ENCODE peak calls at places on chromosomes 3 and 15, in ten cellular contexts. M, L, V, N, J, X, U, I, T and B are unnamed samples. For H3K4me1 and H3K27me3, the result is how much of the 10 kb centered on the place peaks cover.

GRCh38 chr3:34005886-34006285 is 207.5 kb downstream of the PDCD6IP start:
- DNase-seq in V (no peak), U (no peak), X (peak), L (no peak), M (no peak), N (no peak), I (no peak), J (no peak), T (no peak), B (no peak)

GRCh38 chr3:180871901-180872300 is 40.6 kb upstream of the FXR1 start:
- DNase-seq in M (no peak), L (no peak), J (no peak), N (no peak), I (no peak), T (no peak), V (no peak), X (peak), U (no peak), B (no peak)

GRCh38 chr3:23055733-23056376 is 147.3 kb upstream of the UBE2E2 start:
- DNase-seq in T (no peak), L (no peak), V (no peak), J (no peak), N (no peak), M (no peak), X (peak), I (no peak), U (no peak), B (no peak)

GRCh38 chr15:38597221-38597800 is 32.7 kb upstream of the RASGRP1 start:
- DNase-seq in M (no peak), V (no peak), U (no peak), N (no peak), X (no peak), I (no peak), T (no peak), J (no peak), L (no peak), B (no peak)

GRCh38 chr15:78979456-78980320 is 34.8 kb upstream of the CTSH start:
- DNase-seq in U (no peak), M (peak), L (no peak), J (peak), I (no peak), N (peak), V (peak), X (peak), T (peak), B (peak)

GRCh38 chr3:100761211-100761921 is 52.1 kb downstream of the TFG start:
- DNase-seq in T (no peak), M (peak), N (no peak), J (no peak), X (no peak), L (no peak), V (no peak), U (no peak), I (no peak), B (no peak)

GRCh38 chr3:193573403-193573802 is 18.7 kb upstream of the ATP13A4 start:
- DNase-seq in T (no peak), I (no peak), X (peak), V (no peak), L (no peak), U (no peak), J (no peak), N (no peak), M (no peak), B (no peak)

GRCh38 chr3:83601704-83602103 is 1357.1 kb upstream of the CADM2 start:
- DNase-seq in N (no peak), X (no peak), T (no peak), J (no peak), M (no peak), L (no peak), V (no peak), U (no peak), I (no peak), B (no peak)

GRCh38 chr3:175989161-175989560 is 1130.0 kb downstream of the NAALADL2 start:
- DNase-seq in L (peak), V (no peak), J (no peak), N (no peak), I (no peak), M (no peak), U (no peak), X (no peak), T (no peak), B (peak)

GRCh38 chr3:185537369-185537970 is 14.9 kb downstream of the LIPH start:
- DNase-seq in N (peak), V (peak), I (peak), M (peak), L (no peak), X (peak), U (peak), J (no peak), T (no peak), B (peak)

GRCh38 chr15:80504931-80505330 is 100.7 kb downstream of the ARNT2 start:
- DNase-seq in I (no peak), J (no peak), V (no peak), X (no peak), N (no peak), U (no peak), L (no peak), M (no peak), T (no peak), B (no peak)

GRCh38 chr3:73786346-73786807 is 161.6 kb upstream of the PDZRN3 start:
- DNase-seq in L (peak), V (no peak), X (peak), U (peak), I (peak), T (no peak), N (no peak), M (no peak), J (peak), B (peak)

GRCh38 chr3:172550347-172550943 is 27.2 kb upstream of the TNFSF10 start:
- DNase-seq in T (no peak), N (no peak), U (peak), L (no peak), X (peak), I (no peak), M (peak), V (no peak), J (peak), B (no peak)

GRCh38 chr15:43249699-43250203 is 17.0 kb downstream of the TGM5 start:
- DNase-seq in T (no peak), U (no peak), I (no peak), L (no peak), N (no peak), J (no peak), M (no peak), V (no peak), X (peak), B (no peak)

GRCh38 chr15:84572231-84572630 is 28.6 kb upstream of the ZSCAN2 start:
- DNase-seq in U (no peak), X (no peak), J (no peak), V (no peak), N (no peak), I (no peak), L (no peak), M (no peak), T (no peak), B (no peak)

GRCh38 chr3:161069441-161070251 is 35.5 kb downstream of the B3GALNT1 start:
- DNase-seq in X (peak), N (no peak), V (no peak), M (peak), U (no peak), I (no peak), T (no peak), J (no peak), L (no peak), B (no peak)

GRCh38 chr15:77546050-77546501 is 86.6 kb downstream of the LINGO1 start:
- DNase-seq in U (peak), M (no peak), L (no peak), J (no peak), T (no peak), I (no peak), X (peak), N (peak), V (peak), B (peak)

GRCh38 chr3:141306922-141307321 is 61.4 kb upstream of the ZBTB38 start:
- DNase-seq in T (peak), U (no peak), N (no peak), V (no peak), L (no peak), X (no peak), M (peak), I (no peak), J (no peak), B (no peak)

GRCh38 chr3:194294199-194294887 is 56.8 kb downstream of the CPN2 start:
- DNase-seq in J (no peak), M (no peak), T (no peak), U (peak), N (no peak), V (peak), X (no peak), L (peak), I (no peak), B (no peak)

GRCh38 chr3:113979916-113980315 is 32.1 kb downstream of the ZDHHC23 start:
- DNase-seq in L (no peak), X (no peak), J (no peak), V (no peak), I (no peak), T (no peak), M (no peak), N (no peak), U (no peak), B (no peak)

GRCh38 chr3:18667552-18667951 is 242.4 kb upstream of the SATB1 start:
- DNase-seq in X (no peak), V (no peak), J (no peak), N (no peak), U (no peak), I (no peak), L (no peak), M (no peak), T (no peak), B (no peak)

GRCh38 chr3:40690696-40691597 is 166.2 kb downstream of the ZNF621 start:
- DNase-seq in M (no peak), J (peak), I (peak), L (peak), T (no peak), N (peak), U (no peak), X (no peak), V (peak), B (peak)

GRCh38 chr3:52983336-52983807 is 62.5 kb downstream of the SFMBT1 start:
- DNase-seq in T (peak), U (no peak), V (no peak), M (peak), I (no peak), X (no peak), L (no peak), J (no peak), N (no peak), B (no peak)

GRCh38 chr15:62857411-62857853 is 185.1 kb upstream of the TPM1 start:
- DNase-seq in L (no peak), U (peak), V (peak), M (no peak), X (peak), T (peak), I (no peak), N (no peak), J (no peak), B (no peak)

GRCh38 chr3:196486263-196486662 is 17.3 kb downstream of the RNF168 start:
- DNase-seq in I (no peak), T (no peak), M (peak), L (no peak), X (no peak), N (no peak), U (no peak), V (no peak), J (no peak), B (no peak)

GRCh38 chr3:71859128-71859519 is 74.2 kb upstream of the PROK2 start:
- DNase-seq in J (no peak), N (no peak), I (no peak), M (peak), T (peak), V (no peak), L (no peak), X (peak), U (no peak), B (no peak)

GRCh38 chr15:40790723-40791122 is 16.2 kb upstream of the ZFYVE19 start:
- DNase-seq in L (no peak), T (no peak), J (no peak), M (no peak), V (no peak), I (no peak), U (no peak), X (peak), N (no peak), B (no peak)

GRCh38 chr3:32093204-32093603 is 13.2 kb upstream of the GPD1L start:
- DNase-seq in X (no peak), N (no peak), J (no peak), M (no peak), V (no peak), I (no peak), L (no peak), U (no peak), T (no peak), B (no peak)

GRCh38 chr3:135982922-135983581 is 17.5 kb downstream of the PPP2R3A start:
- DNase-seq in X (peak), M (no peak), V (no peak), I (no peak), L (no peak), T (no peak), J (no peak), N (no peak), U (no peak), B (no peak)

GRCh38 chr3:142586803-142587406 is 8.4 kb upstream of the ATR start:
- DNase-seq in T (peak), N (peak), U (no peak), V (no peak), J (peak), I (no peak), L (no peak), X (peak), M (peak), B (no peak)

GRCh38 chr3:139655880-139656279 is 21.9 kb downstream of the NMNAT3 start:
- DNase-seq in V (no peak), M (no peak), T (no peak), J (peak), I (no peak), U (no peak), X (peak), N (no peak), L (no peak), B (peak)

GRCh38 chr3:187062526-187063177 is 76.6 kb downstream of the RPL39L start:
- DNase-seq in J (no peak), I (no peak), X (peak), M (no peak), V (no peak), U (no peak), N (no peak), L (no peak), T (no peak), B (no peak)

GRCh38 chr3:181913254-181913653 is 201.5 kb downstream of the SOX2 start:
- DNase-seq in I (no peak), J (no peak), M (no peak), V (no peak), U (no peak), X (peak), L (no peak), N (no peak), T (no peak), B (no peak)

GRCh38 chr3:48402281-48402732 is 27.6 kb downstream of the PLXNB1 start:
- DNase-seq in T (no peak), M (peak), J (peak), V (peak), N (peak), I (peak), L (peak), X (peak), U (peak), B (peak)

GRCh38 chr3:10500717-10501663 is 4.4 kb downstream of the ATP2B2 start:
- DNase-seq in X (no peak), L (no peak), J (no peak), N (no peak), U (no peak), T (no peak), V (no peak), M (no peak), I (no peak), B (no peak)

GRCh38 chr3:188490416-188490815 is 336.5 kb downstream of the LPP start:
- DNase-seq in I (no peak), J (no peak), M (no peak), T (no peak), V (no peak), U (no peak), L (no peak), X (no peak), N (no peak), B (no peak)
- H3K4me1 ChIP-seq in I (under half), J (under half), M (under half), T (under half), V (half or more), U (under half), L (under half), X (under half), N (under half), B (under half)

DNA sequence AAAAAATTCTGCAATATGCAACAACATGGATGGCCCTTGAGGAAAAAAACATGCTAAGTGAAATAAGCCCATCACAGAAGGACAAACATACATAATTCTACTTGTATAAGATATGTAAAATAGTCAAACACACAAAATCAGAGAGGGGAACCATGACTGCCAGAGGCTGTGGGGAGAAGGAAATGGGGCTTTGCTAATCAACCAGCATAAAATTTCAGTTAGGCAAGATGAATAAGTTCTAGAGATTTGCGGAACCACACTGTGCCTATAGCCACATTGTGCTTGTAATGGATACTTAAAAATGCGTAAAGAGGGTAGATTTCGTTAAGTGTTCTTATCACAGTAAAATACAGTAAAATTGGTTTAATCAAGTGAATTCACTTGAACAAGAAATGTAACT is 33.7 kb upstream of the SPTBN5 start:
- DNase-seq in N (no peak), T (no peak), U (no peak), I (no peak), V (no peak), J (no peak), L (no peak), X (no peak), M (no peak), B (no peak)
- H3K27me3 ChIP-seq in N (under half), T (under half), U (under half), I (under half), V (under half), J (under half), L (under half), X (under half), M (under half), B (under half)

DNA sequence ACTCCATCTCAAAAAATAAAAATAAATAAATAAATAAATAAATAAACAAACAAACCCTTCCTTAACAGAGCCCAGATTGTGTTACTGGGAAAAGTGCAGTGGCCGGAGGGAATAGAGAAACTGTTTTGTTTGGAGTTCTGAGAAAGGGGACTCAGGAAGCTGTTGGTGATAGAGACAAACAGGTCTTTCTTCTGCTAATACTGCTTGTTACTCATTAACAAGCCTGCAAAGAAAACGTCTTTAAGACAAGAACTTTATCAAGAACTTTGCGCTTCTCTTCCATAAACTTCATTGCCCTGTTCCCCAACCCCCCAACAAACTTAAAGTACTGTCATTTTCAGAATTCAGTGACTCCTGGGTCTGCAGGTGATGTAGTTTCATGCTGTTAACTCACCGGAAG is 68.8 kb upstream of the GSK3B start:
- DNase-seq in N (no peak), X (no peak), U (no peak), M (no peak), T (no peak), J (no peak), V (no peak), L (no peak), I (no peak), B (no peak)
- H3K27ac ChIP-seq in N (no peak), X (no peak), U (peak), M (no peak), T (no peak), J (no peak), V (no peak), L (no peak), I (no peak), B (no peak)

GRCh38 chr3:50265988-50266387 is 3.0 kb upstream of the SEMA3B start:
- DNase-seq in I (no peak), X (no peak), N (no peak), V (no peak), M (no peak), L (no peak), T (no peak), U (no peak), J (no peak), B (no peak)
- H3K4me1 ChIP-seq in I (under half), X (half or more), N (half or more), V (half or more), M (under half), L (half or more), T (under half), U (under half), J (under half), B (under half)

DNA sequence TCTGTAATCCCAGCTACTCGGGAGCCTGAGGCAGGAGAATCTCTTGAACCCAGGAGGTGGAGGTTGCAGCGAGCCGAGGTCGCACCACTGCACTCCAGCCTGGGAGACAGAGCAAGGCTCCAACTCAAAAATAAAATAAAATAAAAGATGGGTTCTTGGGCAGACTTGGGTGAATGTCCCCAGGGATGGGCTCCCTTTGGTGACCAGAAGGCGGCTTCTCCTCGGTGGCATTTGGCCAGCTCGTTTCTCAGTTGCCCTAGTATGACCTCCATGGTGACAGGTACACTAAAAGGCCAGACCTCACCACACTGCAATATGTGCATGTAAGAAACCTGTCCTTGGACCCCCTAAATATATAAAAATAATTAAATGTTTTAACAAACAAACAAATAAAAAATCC is 76.0 kb upstream of the SNRPA1 start:
- DNase-seq in X (no peak), U (no peak), M (no peak), L (peak), V (no peak), J (no peak), N (no peak), T (no peak), I (peak), B (no peak)
- H3K27me3 ChIP-seq in X (under half), U (under half), M (under half), L (under half), V (under half), J (under half), N (under half), T (under half), I (under half), B (under half)